ENCODE peak calls at places on chromosome 7, in eight cellular contexts. One of them, this sample, is unnamed.

GRCh38 chr7:106139253-106140251 is 27.4 kb upstream of the SYPL1 start:
- DNase-seq in NCI-H1417: peak
- DNase-seq in activated CD4-positive, alpha-beta T cell treated with anti-CD3 and anti-CD28 coated beads, Interleukin-2, amount 10 ng/mL, durations not matched to agents 7 days and 5 days: no peak
- DNase-seq in AG08395: peak
- DNase-seq in NCI-H1092 treated with DMSO at 0.1 percent for 48 hours: no peak
- DNase-seq in ACHN: no peak
- DNase-seq in GM03348: peak
- DNase-seq in NCI-H345: peak
- DNase-seq in this sample: no peak

GRCh38 chr7:157434701-157435100 is 97.9 kb downstream of the DNAJB6 start:
- DNase-seq in AG08395: no peak
- DNase-seq in ACHN: no peak
- DNase-seq in NCI-H1092 treated with DMSO at 0.1 percent for 48 hours: no peak
- DNase-seq in NCI-H345: no peak
- DNase-seq in GM03348: no peak
- DNase-seq in NCI-H1417: no peak
- DNase-seq in activated CD4-positive, alpha-beta T cell treated with anti-CD3 and anti-CD28 coated beads, Interleukin-2, amount 10 ng/mL, durations not matched to agents 7 days and 5 days: no peak
- DNase-seq in this sample: no peak

GRCh38 chr7:101696-102376 is 90.5 kb upstream of the FAM20C start:
- DNase-seq in ACHN: peak
- DNase-seq in NCI-H1092 treated with DMSO at 0.1 percent for 48 hours: no peak
- DNase-seq in NCI-H345: no peak
- DNase-seq in NCI-H1417: no peak
- DNase-seq in GM03348: peak
- DNase-seq in AG08395: peak
- DNase-seq in activated CD4-positive, alpha-beta T cell treated with anti-CD3 and anti-CD28 coated beads, Interleukin-2, amount 10 ng/mL, durations not matched to agents 7 days and 5 days: no peak
- DNase-seq in this sample: no peak

GRCh38 chr7:123864966-123865365 is 20.0 kb downstream of the HYAL4 start:
- DNase-seq in NCI-H1417: no peak
- DNase-seq in ACHN: no peak
- DNase-seq in NCI-H1092 treated with DMSO at 0.1 percent for 48 hours: no peak
- DNase-seq in AG08395: no peak
- DNase-seq in NCI-H345: no peak
- DNase-seq in activated CD4-positive, alpha-beta T cell treated with anti-CD3 and anti-CD28 coated beads, Interleukin-2, amount 10 ng/mL, durations not matched to agents 7 days and 5 days: no peak
- DNase-seq in GM03348: no peak
- DNase-seq in this sample: no peak

GRCh38 chr7:80453699-80454340 is 58.0 kb downstream of the GNAT3 start:
- DNase-seq in GM03348: peak
- DNase-seq in NCI-H345: peak
- DNase-seq in AG08395: peak
- DNase-seq in NCI-H1092 treated with DMSO at 0.1 percent for 48 hours: peak
- DNase-seq in activated CD4-positive, alpha-beta T cell treated with anti-CD3 and anti-CD28 coated beads, Interleukin-2, amount 10 ng/mL, durations not matched to agents 7 days and 5 days: no peak
- DNase-seq in ACHN: peak
- DNase-seq in NCI-H1417: no peak
- DNase-seq in this sample: peak

GRCh38 chr7:27895553-27895952 is 155.6 kb downstream of the TAX1BP1 start:
- DNase-seq in NCI-H1417: no peak
- DNase-seq in NCI-H345: no peak
- DNase-seq in NCI-H1092 treated with DMSO at 0.1 percent for 48 hours: no peak
- DNase-seq in GM03348: no peak
- DNase-seq in ACHN: no peak
- DNase-seq in activated CD4-positive, alpha-beta T cell treated with anti-CD3 and anti-CD28 coated beads, Interleukin-2, amount 10 ng/mL, durations not matched to agents 7 days and 5 days: no peak
- DNase-seq in AG08395: no peak
- DNase-seq in this sample: no peak

GRCh38 chr7:155961241-155962190 is 149.3 kb upstream of the SHH start:
- DNase-seq in NCI-H345: peak
- DNase-seq in GM03348: no peak
- DNase-seq in NCI-H1092 treated with DMSO at 0.1 percent for 48 hours: peak
- DNase-seq in activated CD4-positive, alpha-beta T cell treated with anti-CD3 and anti-CD28 coated beads, Interleukin-2, amount 10 ng/mL, durations not matched to agents 7 days and 5 days: no peak
- DNase-seq in ACHN: peak
- DNase-seq in NCI-H1417: peak
- DNase-seq in AG08395: no peak
- DNase-seq in this sample: no peak

GRCh38 chr7:158314394-158314793 is 273.2 kb downstream of the PTPRN2 start:
- DNase-seq in NCI-H345: no peak
- DNase-seq in ACHN: no peak
- DNase-seq in AG08395: no peak
- DNase-seq in activated CD4-positive, alpha-beta T cell treated with anti-CD3 and anti-CD28 coated beads, Interleukin-2, amount 10 ng/mL, durations not matched to agents 7 days and 5 days: no peak
- DNase-seq in GM03348: no peak
- DNase-seq in NCI-H1417: no peak
- DNase-seq in NCI-H1092 treated with DMSO at 0.1 percent for 48 hours: no peak
- DNase-seq in this sample: no peak

GRCh38 chr7:19519443-19519977 is 189.3 kb downstream of the POLR1F start:
- DNase-seq in NCI-H1417: peak
- DNase-seq in ACHN: no peak
- DNase-seq in NCI-H1092 treated with DMSO at 0.1 percent for 48 hours: peak
- DNase-seq in AG08395: no peak
- DNase-seq in GM03348: no peak
- DNase-seq in activated CD4-positive, alpha-beta T cell treated with anti-CD3 and anti-CD28 coated beads, Interleukin-2, amount 10 ng/mL, durations not matched to agents 7 days and 5 days: no peak
- DNase-seq in NCI-H345: peak
- DNase-seq in this sample: peak

GRCh38 chr7:29019275-29019820 is 61.2 kb upstream of the TRIL start:
- DNase-seq in GM03348: peak
- DNase-seq in ACHN: no peak
- DNase-seq in NCI-H345: peak
- DNase-seq in NCI-H1417: no peak
- DNase-seq in NCI-H1092 treated with DMSO at 0.1 percent for 48 hours: peak
- DNase-seq in activated CD4-positive, alpha-beta T cell treated with anti-CD3 and anti-CD28 coated beads, Interleukin-2, amount 10 ng/mL, durations not matched to agents 7 days and 5 days: no peak
- DNase-seq in AG08395: no peak
- DNase-seq in this sample: no peak

GRCh38 chr7:43014374-43014773 is 82.2 kb downstream of the MRPL32 start:
- DNase-seq in AG08395: no peak
- DNase-seq in ACHN: no peak
- DNase-seq in NCI-H1417: peak
- DNase-seq in NCI-H345: no peak
- DNase-seq in activated CD4-positive, alpha-beta T cell treated with anti-CD3 and anti-CD28 coated beads, Interleukin-2, amount 10 ng/mL, durations not matched to agents 7 days and 5 days: no peak
- DNase-seq in GM03348: no peak
- DNase-seq in NCI-H1092 treated with DMSO at 0.1 percent for 48 hours: no peak
- DNase-seq in this sample: no peak

GRCh38 chr7:115707236-115707635 is 323.3 kb downstream of the TFEC start:
- DNase-seq in activated CD4-positive, alpha-beta T cell treated with anti-CD3 and anti-CD28 coated beads, Interleukin-2, amount 10 ng/mL, durations not matched to agents 7 days and 5 days: no peak
- DNase-seq in NCI-H345: peak
- DNase-seq in NCI-H1092 treated with DMSO at 0.1 percent for 48 hours: peak
- DNase-seq in ACHN: peak
- DNase-seq in NCI-H1417: peak
- DNase-seq in AG08395: no peak
- DNase-seq in GM03348: peak
- DNase-seq in this sample: peak

GRCh38 chr7:102975854-102976253 is 63.1 kb downstream of the LRRC17 start:
- DNase-seq in NCI-H1092 treated with DMSO at 0.1 percent for 48 hours: no peak
- DNase-seq in GM03348: no peak
- DNase-seq in ACHN: no peak
- DNase-seq in NCI-H345: no peak
- DNase-seq in NCI-H1417: no peak
- DNase-seq in activated CD4-positive, alpha-beta T cell treated with anti-CD3 and anti-CD28 coated beads, Interleukin-2, amount 10 ng/mL, durations not matched to agents 7 days and 5 days: no peak
- DNase-seq in AG08395: no peak
- DNase-seq in this sample: no peak

GRCh38 chr7:129713544-129713943 is 102.0 kb downstream of the NRF1 start:
- DNase-seq in AG08395: no peak
- DNase-seq in ACHN: no peak
- DNase-seq in NCI-H1092 treated with DMSO at 0.1 percent for 48 hours: peak
- DNase-seq in NCI-H345: peak
- DNase-seq in GM03348: no peak
- DNase-seq in activated CD4-positive, alpha-beta T cell treated with anti-CD3 and anti-CD28 coated beads, Interleukin-2, amount 10 ng/mL, durations not matched to agents 7 days and 5 days: no peak
- DNase-seq in NCI-H1417: peak
- DNase-seq in this sample: no peak

GRCh38 chr7:70647801-70648491 is 484.0 kb upstream of the GALNT17 start:
- DNase-seq in AG08395: peak
- DNase-seq in NCI-H345: no peak
- DNase-seq in ACHN: no peak
- DNase-seq in NCI-H1092 treated with DMSO at 0.1 percent for 48 hours: no peak
- DNase-seq in activated CD4-positive, alpha-beta T cell treated with anti-CD3 and anti-CD28 coated beads, Interleukin-2, amount 10 ng/mL, durations not matched to agents 7 days and 5 days: peak
- DNase-seq in GM03348: peak
- DNase-seq in NCI-H1417: no peak
- DNase-seq in this sample: no peak

This sample was measured in NCI-H510A treated with DMSO at 0.1 percent for 48 hours.